ENCODE peak calls at places on chromosomes 2 and 18, in seven cellular contexts. One of them, this sample, is unnamed.

GRCh38 chr2:64259301-64259700 is 115.1 kb upstream of the PELI1 start:
- DNase-seq in body of pancreas: no peak
- DNase-seq in GM12891: no peak
- DNase-seq in heart left ventricle: peak
- DNase-seq in Peyer's patch: no peak
- DNase-seq in breast epithelium: no peak
- DNase-seq in GM12892: no peak
- DNase-seq in this sample: no peak

GRCh38 chr18:12086249-12086648 is 7.4 kb upstream of the ANKRD62 start:
- DNase-seq in body of pancreas: peak
- DNase-seq in GM12891: no peak
- DNase-seq in heart left ventricle: no peak
- DNase-seq in Peyer's patch: peak
- DNase-seq in breast epithelium: no peak
- DNase-seq in GM12892: no peak
- DNase-seq in this sample: no peak

GRCh38 chr2:42281682-42282081 is 79.3 kb downstream of the COX7A2L start:
- DNase-seq in body of pancreas: no peak
- DNase-seq in GM12891: no peak
- DNase-seq in heart left ventricle: no peak
- DNase-seq in Peyer's patch: no peak
- DNase-seq in breast epithelium: no peak
- DNase-seq in GM12892: no peak
- DNase-seq in this sample: no peak

GRCh38 chr2:185978634-185979405 is 240.2 kb downstream of the FSIP2 start:
- DNase-seq in body of pancreas: no peak
- DNase-seq in GM12891: no peak
- DNase-seq in heart left ventricle: no peak
- DNase-seq in Peyer's patch: no peak
- DNase-seq in breast epithelium: no peak
- DNase-seq in GM12892: no peak
- DNase-seq in this sample: no peak

GRCh38 chr2:128457006-128457604 is 138.4 kb upstream of the HS6ST1 start:
- DNase-seq in body of pancreas: no peak
- DNase-seq in GM12891: no peak
- DNase-seq in heart left ventricle: peak
- DNase-seq in Peyer's patch: no peak
- DNase-seq in breast epithelium: no peak
- DNase-seq in GM12892: no peak
- DNase-seq in this sample: no peak

GRCh38 chr2:216210711-216211131 is 101.6 kb downstream of the XRCC5 start:
- DNase-seq in body of pancreas: no peak
- DNase-seq in GM12891: no peak
- DNase-seq in heart left ventricle: no peak
- DNase-seq in Peyer's patch: no peak
- DNase-seq in breast epithelium: no peak
- DNase-seq in GM12892: no peak
- DNase-seq in this sample: no peak

GRCh38 chr2:179106342-179107178 is 56.6 kb upstream of the CCDC141 start:
- DNase-seq in body of pancreas: peak
- DNase-seq in GM12891: no peak
- DNase-seq in heart left ventricle: peak
- DNase-seq in Peyer's patch: no peak
- DNase-seq in breast epithelium: no peak
- DNase-seq in GM12892: no peak
- DNase-seq in this sample: peak

GRCh38 chr2:240915526-240916335 is 9.6 kb downstream of the CROCC2 start:
- DNase-seq in body of pancreas: no peak
- DNase-seq in GM12891: no peak
- DNase-seq in heart left ventricle: no peak
- DNase-seq in Peyer's patch: no peak
- DNase-seq in breast epithelium: no peak
- DNase-seq in GM12892: no peak
- DNase-seq in this sample: no peak

GRCh38 chr2:45894211-45894610 is 242.7 kb downstream of the PRKCE start:
- DNase-seq in body of pancreas: no peak
- DNase-seq in GM12891: no peak
- DNase-seq in heart left ventricle: no peak
- DNase-seq in Peyer's patch: no peak
- DNase-seq in breast epithelium: no peak
- DNase-seq in GM12892: no peak
- DNase-seq in this sample: no peak

GRCh38 chr2:235843591-235844395 is 324.4 kb downstream of the GBX2 start:
- DNase-seq in body of pancreas: no peak
- DNase-seq in GM12891: no peak
- DNase-seq in heart left ventricle: no peak
- DNase-seq in Peyer's patch: no peak
- DNase-seq in breast epithelium: no peak
- DNase-seq in GM12892: no peak
- DNase-seq in this sample: no peak

GRCh38 chr2:100819365-100820345 is at the start of gene NPAS2:
- DNase-seq in body of pancreas: peak
- DNase-seq in GM12891: no peak
- DNase-seq in heart left ventricle: peak
- DNase-seq in Peyer's patch: peak
- DNase-seq in breast epithelium: no peak
- DNase-seq in GM12892: peak
- DNase-seq in this sample: no peak
- TF ChIP-seq POLR2A in body of pancreas: no peak
- TF ChIP-seq POLR2A in GM12891: no peak
- TF ChIP-seq POLR2A in heart left ventricle: no peak
- TF ChIP-seq POLR2A in Peyer's patch: peak
- TF ChIP-seq POLR2A in breast epithelium: no peak
- TF ChIP-seq POLR2A in GM12892: no peak
- TF ChIP-seq POLR2A in this sample: no peak

GRCh38 chr18:21600526-21601410 is at the start of gene ESCO1:
- DNase-seq in body of pancreas: peak
- DNase-seq in GM12891: peak
- DNase-seq in heart left ventricle: peak
- DNase-seq in Peyer's patch: peak
- DNase-seq in breast epithelium: peak
- DNase-seq in GM12892: peak
- DNase-seq in this sample: peak
- TF ChIP-seq POLR2A in body of pancreas: peak
- TF ChIP-seq POLR2A in GM12891: peak
- TF ChIP-seq POLR2A in heart left ventricle: no peak
- TF ChIP-seq POLR2A in Peyer's patch: peak
- TF ChIP-seq POLR2A in breast epithelium: peak
- TF ChIP-seq POLR2A in GM12892: peak
- TF ChIP-seq POLR2A in this sample: peak

GRCh38 chr2:68062680-68063387 is at the start of gene C1D:
- DNase-seq in body of pancreas: peak
- DNase-seq in GM12891: peak
- DNase-seq in heart left ventricle: peak
- DNase-seq in Peyer's patch: peak
- DNase-seq in breast epithelium: peak
- DNase-seq in GM12892: peak
- DNase-seq in this sample: peak
- TF ChIP-seq POLR2A in body of pancreas: peak
- TF ChIP-seq POLR2A in GM12891: peak
- TF ChIP-seq POLR2A in heart left ventricle: no peak
- TF ChIP-seq POLR2A in Peyer's patch: no peak
- TF ChIP-seq POLR2A in breast epithelium: peak
- TF ChIP-seq POLR2A in GM12892: peak
- TF ChIP-seq POLR2A in this sample: peak

GRCh38 chr2:238282861-238283738 is 5.3 kb downstream of the PER2 start:
- DNase-seq in body of pancreas: no peak
- DNase-seq in GM12891: no peak
- DNase-seq in heart left ventricle: no peak
- DNase-seq in Peyer's patch: peak
- DNase-seq in breast epithelium: no peak
- DNase-seq in GM12892: no peak
- DNase-seq in this sample: no peak
- TF ChIP-seq POLR2A in body of pancreas: no peak
- TF ChIP-seq POLR2A in GM12891: no peak
- TF ChIP-seq POLR2A in heart left ventricle: no peak
- TF ChIP-seq POLR2A in Peyer's patch: no peak
- TF ChIP-seq POLR2A in breast epithelium: no peak
- TF ChIP-seq POLR2A in GM12892: no peak
- TF ChIP-seq POLR2A in this sample: no peak

DNA sequence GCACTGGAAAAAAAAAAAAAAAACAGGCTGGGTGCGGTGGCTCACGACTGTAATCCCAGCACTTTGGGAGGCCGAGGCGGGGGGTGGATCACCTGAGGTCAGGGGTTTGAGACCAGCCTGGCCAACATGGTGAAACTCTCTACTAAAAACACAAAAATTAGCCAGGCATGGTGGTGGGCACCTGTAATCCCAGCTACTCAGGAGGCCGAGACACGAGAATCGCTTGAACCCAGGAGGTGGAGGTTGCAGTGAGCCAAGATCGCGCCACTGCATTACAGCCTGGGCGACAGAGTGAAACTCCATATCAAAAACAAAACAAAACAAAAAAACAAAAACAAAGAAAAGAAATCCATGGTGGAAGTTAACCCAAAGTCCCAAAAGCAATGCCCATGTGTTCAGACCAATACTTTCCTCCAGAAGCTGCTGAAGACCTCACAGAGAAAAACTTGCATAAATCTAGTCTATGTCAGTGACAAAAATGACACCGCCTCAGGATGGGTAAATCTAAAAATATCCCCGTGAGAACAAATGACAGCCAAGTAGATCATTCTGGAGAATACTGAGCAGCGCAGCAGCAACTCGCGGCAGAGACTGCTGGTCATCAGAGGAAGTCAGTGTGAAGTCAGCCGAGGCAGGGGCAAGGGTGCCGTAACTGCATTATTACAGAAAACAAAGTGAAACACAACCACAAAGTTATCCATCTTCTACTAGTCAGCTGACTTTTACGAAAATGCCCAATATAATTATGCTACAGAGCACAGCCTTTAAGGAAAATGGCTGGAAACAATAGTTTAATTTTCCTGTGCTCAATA is 41.0 kb downstream of the LPIN2 start:
- DNase-seq in body of pancreas: peak
- DNase-seq in GM12891: no peak
- DNase-seq in heart left ventricle: peak
- DNase-seq in Peyer's patch: no peak
- DNase-seq in breast epithelium: no peak
- DNase-seq in GM12892: peak
- DNase-seq in this sample: peak
- TF ChIP-seq POLR2A in body of pancreas: no peak
- TF ChIP-seq POLR2A in GM12891: peak
- TF ChIP-seq POLR2A in heart left ventricle: no peak
- TF ChIP-seq POLR2A in Peyer's patch: peak
- TF ChIP-seq POLR2A in breast epithelium: no peak
- TF ChIP-seq POLR2A in GM12892: peak
- TF ChIP-seq POLR2A in this sample: no peak

GRCh38 chr2:155393406-155393805 is 694.9 kb downstream of the KCNJ3 start:
- DNase-seq in body of pancreas: no peak
- DNase-seq in GM12891: no peak
- DNase-seq in heart left ventricle: no peak
- DNase-seq in Peyer's patch: no peak
- DNase-seq in breast epithelium: no peak
- DNase-seq in GM12892: no peak
- DNase-seq in this sample: no peak
- TF ChIP-seq POLR2A in body of pancreas: no peak
- TF ChIP-seq POLR2A in GM12891: no peak
- TF ChIP-seq POLR2A in heart left ventricle: no peak
- TF ChIP-seq POLR2A in Peyer's patch: no peak
- TF ChIP-seq POLR2A in breast epithelium: no peak
- TF ChIP-seq POLR2A in GM12892: no peak
- TF ChIP-seq POLR2A in this sample: no peak

DNA sequence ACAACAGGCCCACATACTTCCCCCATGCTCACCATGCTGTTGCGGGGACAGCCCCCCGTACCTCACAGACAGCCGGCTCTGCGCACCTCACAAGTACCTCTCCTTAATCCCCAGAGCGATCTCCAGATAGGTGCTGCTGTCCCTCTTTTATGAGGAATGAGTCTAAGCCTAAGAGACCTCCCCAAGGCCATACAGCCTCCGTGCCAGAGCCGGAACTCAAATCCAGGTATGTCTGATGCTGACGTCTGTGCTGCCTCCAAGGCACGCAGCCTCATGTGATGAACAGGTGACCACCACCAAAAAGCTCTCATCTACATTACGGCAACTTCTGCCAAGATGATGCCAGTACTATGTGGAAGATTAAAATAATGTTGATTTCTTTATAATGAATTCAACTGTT is 85.2 kb downstream of the EIPR1 start:
- DNase-seq in body of pancreas: no peak
- DNase-seq in GM12891: no peak
- DNase-seq in heart left ventricle: no peak
- DNase-seq in Peyer's patch: no peak
- DNase-seq in breast epithelium: no peak
- DNase-seq in GM12892: no peak
- DNase-seq in this sample: no peak
- TF ChIP-seq POLR2A in body of pancreas: no peak
- TF ChIP-seq POLR2A in GM12891: no peak
- TF ChIP-seq POLR2A in heart left ventricle: no peak
- TF ChIP-seq POLR2A in Peyer's patch: no peak
- TF ChIP-seq POLR2A in breast epithelium: no peak
- TF ChIP-seq POLR2A in GM12892: no peak
- TF ChIP-seq POLR2A in this sample: no peak

This sample was measured in erythroblast.